ENCODE peak calls at places on chromosomes 6 and 20, in seven cellular contexts. N is HepG2, B is nephron progenitor cell, J is neural crest cell, V is WTC11, S is astrocyte of the spinal cord, A is upper lobe of right lung. L is an unnamed sample.

GRCh38 chr6:169251822-169252804 is 1.5 kb downstream of the THBS2 start:
- DNase-seq in N (no peak), B (no peak), J (no peak), V (no peak), S (no peak), A (peak), L (peak)

GRCh38 chr6:3195695-3196497 is 31.6 kb downstream of the TUBB2B start:
- DNase-seq in N (peak), B (no peak), J (peak), V (peak), S (peak), A (no peak), L (no peak)

GRCh38 chr6:54892831-54893230 is 46.3 kb downstream of the FAM83B start:
- DNase-seq in N (no peak), B (no peak), J (no peak), V (no peak), S (peak), A (no peak), L (peak)

GRCh38 chr6:37525460-37526357 is 26.0 kb upstream of the CCDC167 start:
- DNase-seq in N (no peak), B (peak), J (no peak), V (peak), S (peak), A (no peak), L (no peak)

GRCh38 chr6:134229520-134229919 is 88.4 kb downstream of the SGK1 start:
- DNase-seq in N (no peak), B (no peak), J (no peak), V (no peak), S (no peak), A (no peak), L (no peak)

GRCh38 chr6:36682328-36683144 is 4.0 kb downstream of the CDKN1A start:
- DNase-seq in N (peak), B (no peak), J (no peak), V (no peak), S (no peak), A (peak), L (no peak)

GRCh38 chr6:26017567-26017966 is 55.0 kb downstream of the TRIM38 start:
- DNase-seq in N (no peak), B (peak), J (no peak), V (peak), S (peak), A (peak), L (peak)

GRCh38 chr6:141467041-141467440 is 665.7 kb upstream of the GJE1 start:
- DNase-seq in N (no peak), B (no peak), J (no peak), V (no peak), S (no peak), A (no peak), L (no peak)

GRCh38 chr20:12970372-12970821 is 38.4 kb upstream of the SPTLC3 start:
- DNase-seq in N (peak), B (peak), J (no peak), V (no peak), S (peak), A (no peak), L (peak)

GRCh38 chr6:40582892-40583291 is 4.3 kb downstream of the LRFN2 start:
- DNase-seq in N (no peak), B (no peak), J (no peak), V (peak), S (no peak), A (no peak), L (no peak)
- TF ChIP-seq CTCF in N (no peak), B (peak), J (no peak), V (no peak), S (no peak), A (no peak), L (no peak)

GRCh38 chr20:37986873-37987601 is 46.2 kb downstream of the TTI1 start:
- DNase-seq in N (peak), B (no peak), J (no peak), V (no peak), S (peak), A (peak), L (peak)
- TF ChIP-seq CTCF in N (no peak), B (no peak), J (no peak), V (no peak), S (no peak), A (no peak), L (no peak)

GRCh38 chr6:43286995-43287716 is 10.9 kb upstream of the SLC22A7 start:
- DNase-seq in N (peak), B (no peak), J (no peak), V (no peak), S (no peak), A (no peak), L (no peak)
- TF ChIP-seq CTCF in N (peak), B (peak), J (peak), V (no peak), S (no peak), A (no peak), L (peak)

GRCh38 chr20:41357424-41358163 is 9.0 kb downstream of the EMILIN3 start:
- DNase-seq in N (no peak), B (no peak), J (no peak), V (no peak), S (no peak), A (no peak), L (no peak)
- TF ChIP-seq CTCF in N (peak), B (no peak), J (peak), V (no peak), S (peak), A (no peak), L (no peak)

GRCh38 chr20:16005612-16006493 is 567.4 kb downstream of the KIF16B start:
- DNase-seq in N (no peak), B (no peak), J (no peak), V (no peak), S (no peak), A (no peak), L (no peak)

GRCh38 chr20:16011519-16011918 is 561.7 kb downstream of the KIF16B start:
- DNase-seq in N (no peak), B (no peak), J (no peak), V (no peak), S (no peak), A (no peak), L (no peak)

GRCh38 chr20:16011061-16011460 is 562.2 kb downstream of the KIF16B start:
- DNase-seq in N (no peak), B (no peak), J (no peak), V (no peak), S (no peak), A (no peak), L (no peak)

GRCh38 chr20:16007164-16007563 is 566.1 kb downstream of the KIF16B start:
- DNase-seq in N (no peak), B (no peak), J (no peak), V (no peak), S (no peak), A (no peak), L (no peak)

GRCh38 chr20:16007978-16008377 is 565.3 kb downstream of the KIF16B start:
- DNase-seq in N (no peak), B (no peak), J (no peak), V (no peak), S (no peak), A (no peak), L (no peak)
- TF ChIP-seq CTCF in N (no peak), B (no peak), J (no peak), V (peak), S (no peak), A (no peak), L (no peak)

DNA sequence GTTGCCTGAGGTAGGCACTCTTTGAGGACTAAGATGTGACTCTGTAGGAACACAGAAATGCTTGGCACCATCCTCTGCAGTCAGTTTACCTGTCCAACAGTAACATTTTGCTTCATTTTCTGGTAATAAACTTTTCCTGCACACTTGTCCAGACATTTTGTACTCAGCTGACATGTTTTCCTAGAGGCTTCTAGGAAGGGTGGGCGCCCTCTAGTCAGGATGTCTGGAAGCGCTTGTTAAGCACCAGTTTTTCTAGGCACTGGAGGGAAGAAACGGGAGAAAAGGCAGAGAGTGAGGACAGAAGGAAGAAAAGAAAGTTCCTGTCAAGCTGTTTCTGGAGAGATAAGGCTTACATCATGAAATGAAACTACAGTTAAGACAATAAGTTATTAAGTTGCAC is 42.5 kb upstream of the TNFRSF21 start:
- DNase-seq in N (peak), B (no peak), J (no peak), V (peak), S (no peak), A (no peak), L (no peak)
- TF ChIP-seq CTCF in N (peak), B (no peak), J (peak), V (peak), S (peak), A (no peak), L (peak)

DNA sequence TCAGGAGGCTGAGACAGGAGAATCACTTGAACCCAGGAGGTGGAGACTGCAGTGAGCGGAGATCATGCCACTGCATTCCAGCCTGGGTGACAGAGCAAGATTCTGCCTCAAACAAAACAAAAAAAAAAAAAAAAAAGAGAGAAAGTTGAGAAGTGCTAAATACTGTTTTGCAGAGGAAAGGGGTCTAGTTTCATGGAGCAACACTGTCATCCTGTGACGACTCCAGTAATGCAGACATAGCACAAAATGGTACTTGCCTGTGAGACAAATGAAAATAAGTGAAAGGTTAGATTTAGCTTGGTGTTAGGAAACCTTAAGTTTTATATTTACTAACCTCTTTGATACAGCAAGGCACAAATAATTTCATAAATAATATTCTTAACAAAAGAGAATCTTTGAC is 29.7 kb downstream of the CEP162 start:
- DNase-seq in N (no peak), B (no peak), J (no peak), V (no peak), S (peak), A (no peak), L (no peak)
- TF ChIP-seq CTCF in N (peak), B (peak), J (no peak), V (no peak), S (peak), A (no peak), L (no peak)